ENCODE peak calls at places on chromosomes 7 and 10, in eight cellular contexts. U is transverse colon; I is posterior vena cava; L is Caki2; Z is tibial nerve; F is left cardiac atrium; E is DMS153; B is naive thymus-derived CD8-positive, alpha-beta T cell. Q is an unnamed sample.

GRCh38 chr10:113202011-113202410 is 252.0 kb downstream of the TCF7L2 start:
- DNase-seq in U (no peak), I (no peak), L (no peak), Z (no peak), F (no peak), E (no peak), B (no peak), Q (no peak)

GRCh38 chr10:50388181-50388580 is 136.9 kb upstream of the ASAH2 start:
- DNase-seq in U (no peak), I (no peak), L (no peak), Z (no peak), F (no peak), E (no peak), B (no peak), Q (no peak)

GRCh38 chr7:120760050-120760449 is 97.9 kb downstream of the TSPAN12 start:
- DNase-seq in U (no peak), I (no peak), L (no peak), Z (no peak), F (no peak), E (no peak), B (no peak), Q (no peak)

GRCh38 chr7:150934045-150934766 is 43.9 kb downstream of the KCNH2 start:
- DNase-seq in U (no peak), I (peak; percentile 50), L (no peak), Z (no peak), F (no peak), E (no peak), B (no peak), Q (no peak)

GRCh38 chr7:131845573-131846337 is 289.3 kb upstream of the PODXL start:
- DNase-seq in U (no peak), I (no peak), L (no peak), Z (no peak), F (no peak), E (no peak), B (no peak), Q (no peak)

GRCh38 chr10:130848855-130849254 is 462.7 kb downstream of the TCERG1L start:
- DNase-seq in U (no peak), I (no peak), L (no peak), Z (no peak), F (no peak), E (no peak), B (no peak), Q (no peak)

GRCh38 chr7:96855139-96855538 is 145.5 kb upstream of the SEM1 start:
- DNase-seq in U (no peak), I (no peak), L (no peak), Z (no peak), F (no peak), E (no peak), B (no peak), Q (no peak)

GRCh38 chr10:132859084-132859855 is 73.3 kb upstream of the NKX6-2 start:
- DNase-seq in U (no peak), I (peak; percentile 56), L (no peak), Z (no peak), F (no peak), E (no peak), B (no peak), Q (no peak)

GRCh38 chr10:112362833-112363232 is 11.1 kb upstream of the ACSL5 start:
- DNase-seq in U (peak; percentile 60), I (peak; percentile 86), L (no peak), Z (no peak), F (peak; percentile 66), E (no peak), B (no peak), Q (peak; percentile 56)

GRCh38 chr7:155653773-155654172 is 9.3 kb downstream of the RBM33 start:
- DNase-seq in U (no peak), I (no peak), L (no peak), Z (no peak), F (no peak), E (no peak), B (no peak), Q (no peak)

GRCh38 chr10:117005454-117006055 is 568 bp upstream of the SHTN1 start:
- DNase-seq in U (peak; percentile 9), I (no peak), L (peak; percentile 79), Z (no peak), F (peak; percentile 23), E (peak; percentile 48), B (no peak), Q (peak; percentile 30)

GRCh38 chr10:6737080-6737641 is 157.1 kb upstream of the PRKCQ start:
- DNase-seq in U (no peak), I (peak; percentile 42), L (peak; percentile 93), Z (no peak), F (no peak), E (no peak), B (no peak), Q (no peak)

GRCh38 chr10:132229834-132230556 is 43.2 kb downstream of the DPYSL4 start:
- DNase-seq in U (peak; percentile 22), I (no peak), L (no peak), Z (no peak), F (no peak), E (peak; percentile 69), B (no peak), Q (no peak)

GRCh38 chr7:44917465-44917864 is 32.1 kb upstream of the PURB start:
- DNase-seq in U (no peak), I (peak; percentile 18), L (no peak), Z (no peak), F (no peak), E (no peak), B (no peak), Q (no peak)